ENCODE peak calls at places on chromosomes 1 and 21, in five cellular contexts. P is hepatocyte, T is heart left ventricle, R is nephron progenitor cell, L is astrocyte of the cerebellum. Q is an unnamed sample.

GRCh38 chr1:150018165-150018564 is 7.6 kb upstream of the OTUD7B start:
- DNase-seq in P (no peak), R (no peak), L (no peak), T (no peak), Q (no peak)

GRCh38 chr1:158024737-158025136 is 31.3 kb downstream of the KIRREL1 start:
- DNase-seq in T (no peak), P (no peak), R (no peak), L (no peak), Q (no peak)

GRCh38 chr21:28100366-28100765 is 892.3 kb downstream of the LTN1 start:
- DNase-seq in T (no peak), P (no peak), L (no peak), R (no peak), Q (no peak)

GRCh38 chr1:155993595-155993994 is 15.2 kb upstream of the ARHGEF2 start:
- DNase-seq in P (no peak), R (no peak), L (no peak), T (no peak), Q (no peak)

GRCh38 chr1:30627994-30628393 is 95.4 kb downstream of the MATN1 start:
- DNase-seq in T (no peak), P (no peak), L (no peak), R (no peak), Q (no peak)

GRCh38 chr1:9670085-9670484 is 18.6 kb downstream of the PIK3CD start:
- DNase-seq in P (no peak), T (no peak), L (no peak), R (no peak), Q (no peak)

GRCh38 chr1:16418823-16419425 is 18.3 kb downstream of the SPATA21 start:
- DNase-seq in T (no peak), L (no peak), R (no peak), P (no peak), Q (no peak)

GRCh38 chr1:24790490-24790889 is 45.2 kb downstream of the CLIC4 start:
- DNase-seq in R (no peak), P (no peak), L (no peak), T (no peak), Q (no peak)

GRCh38 chr1:33070628-33071027 is 10.3 kb upstream of the AZIN2 start:
- DNase-seq in P (no peak), T (no peak), R (no peak), L (no peak), Q (no peak)

GRCh38 chr1:155002479-155003226 is at the start of gene ZBTB7B:
- DNase-seq in R (peak; percentile 43), T (no peak), L (no peak), P (peak; percentile 77), Q (no peak)

GRCh38 chr21:46347791-46348381 is 23.9 kb downstream of the PCNT start:
- DNase-seq in L (no peak), P (no peak), T (peak; percentile 79), R (no peak), Q (no peak)
- TF ChIP-seq CTCF in L (no peak), P (no peak), T (peak; percentile 50), R (peak; percentile 6), Q (no peak)

DNA sequence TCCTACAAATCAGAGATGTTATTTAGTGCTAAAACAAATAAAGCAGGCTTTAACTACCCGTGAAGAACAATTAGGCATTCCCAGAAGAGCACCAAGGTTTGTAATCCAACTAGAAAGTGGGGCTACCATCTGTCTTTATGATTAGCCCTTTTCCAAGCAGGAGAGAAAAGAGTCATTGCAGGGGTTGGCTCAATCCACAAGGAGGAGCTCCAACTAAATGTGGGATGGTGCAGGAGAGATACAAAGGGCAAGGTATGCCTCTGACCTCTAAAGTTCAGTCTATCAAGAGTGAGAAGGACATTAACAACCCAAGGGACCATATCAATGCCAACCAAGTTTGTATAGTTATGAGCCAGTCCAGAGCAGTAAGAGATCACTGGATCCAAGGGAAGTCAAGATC is 382.7 kb upstream of the DUSP10 start:
- DNase-seq in P (no peak), T (no peak), L (no peak), R (no peak), Q (no peak)
- TF ChIP-seq CTCF in P (peak; percentile 20), T (no peak), L (peak; percentile 18), R (no peak), Q (peak; percentile 17)

DNA sequence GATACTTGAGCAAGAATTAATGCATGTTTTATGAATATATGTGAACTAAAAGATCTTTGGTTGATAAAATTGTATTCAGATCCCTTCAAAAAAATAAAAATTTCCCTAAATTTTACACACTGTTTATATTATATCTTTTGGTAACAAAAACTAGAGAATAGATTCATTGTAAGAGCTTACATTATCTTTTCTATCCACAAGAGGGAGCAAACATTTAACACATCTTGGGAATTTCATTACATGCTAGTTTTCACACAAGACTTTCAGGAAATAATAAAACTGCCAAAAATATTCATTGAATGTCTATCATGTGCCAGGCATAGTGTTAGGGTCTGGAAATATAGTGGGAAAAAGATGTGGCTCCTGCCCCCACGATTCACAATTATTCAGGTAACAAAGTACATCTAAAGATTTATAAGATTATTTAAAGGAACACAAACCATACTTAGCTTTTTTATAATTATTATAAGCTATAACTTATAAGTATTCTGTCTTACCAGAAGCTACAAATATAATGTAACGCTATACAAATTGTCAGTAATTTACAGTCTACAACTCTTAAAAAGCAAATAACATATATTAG is 30.6 kb downstream of the FAF1 start:
- DNase-seq in R (no peak), T (no peak), P (peak; percentile 25), L (peak; percentile 42), Q (no peak)
- TF ChIP-seq CTCF in R (peak; percentile 53), T (peak; percentile 52), P (peak; percentile 70), L (peak; percentile 13), Q (peak; percentile 79)

GRCh38 chr1:145855426-145855948 is 3.4 kb downstream of the PIAS3 start:
- DNase-seq in P (no peak), R (no peak), T (no peak), L (no peak), Q (no peak)
- TF ChIP-seq CTCF in P (no peak), R (no peak), T (peak; percentile 7), L (no peak), Q (no peak)

DNA sequence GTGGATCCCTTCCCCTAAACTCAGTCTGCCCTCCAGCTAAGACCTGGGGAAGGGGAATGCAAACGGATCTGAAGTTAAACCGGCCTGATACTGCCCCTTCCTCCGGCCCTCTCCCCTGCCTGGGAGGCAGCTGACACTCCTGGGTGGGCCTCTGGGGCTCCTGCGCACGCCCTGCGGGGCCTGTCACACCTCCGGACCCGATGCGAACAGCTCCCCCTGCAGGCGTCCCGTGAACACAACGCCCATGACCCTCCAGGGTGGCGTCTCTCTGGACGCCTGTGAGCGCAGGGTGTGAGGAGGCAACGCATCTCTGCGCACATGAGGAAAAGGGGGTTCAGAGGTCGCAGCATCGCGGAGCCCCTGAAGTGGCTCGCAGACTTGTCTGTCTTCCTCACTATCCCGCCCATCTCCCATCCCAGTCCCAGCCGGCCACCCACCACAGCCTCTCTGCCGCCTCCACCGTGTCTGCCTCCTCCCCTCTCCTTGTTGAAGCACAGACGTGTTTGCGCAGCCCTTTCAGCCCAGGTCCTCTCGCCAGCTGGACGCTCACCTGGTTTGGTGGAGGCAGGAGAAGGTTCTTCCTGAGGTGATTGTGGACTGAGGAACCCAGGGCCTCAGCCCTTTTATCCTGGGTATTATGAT is 421 bp upstream of the LCE3A start:
- DNase-seq in R (no peak), P (no peak), T (no peak), L (no peak), Q (peak; percentile 33)
- TF ChIP-seq CTCF in R (no peak), P (no peak), T (no peak), L (no peak), Q (peak; percentile 48)

Q was measured in glutamatergic neuron.